ENCODE peak calls at places on chromosomes 7 and 10, in six cellular contexts. C, K, L, M, A and T are unnamed samples.

GRCh38 chr7:90933984-90934383 is 330.2 kb upstream of the FZD1 start:
- DNase-seq in C (no peak), K (peak; percentile 72), L (no peak), M (no peak), A (no peak), T (peak; percentile 91)

GRCh38 chr10:43595739-43596298 is 10.4 kb upstream of the ZNF485 start:
- DNase-seq in C (no peak), K (no peak), L (no peak), M (no peak), A (no peak), T (no peak)

GRCh38 chr10:30434273-30435067 is 486 bp downstream of the MAP3K8 start:
- DNase-seq in C (peak; percentile 42), K (peak; percentile 91), L (peak; percentile 86), M (peak; percentile 83), A (peak; percentile 36), T (peak; percentile 97)

GRCh38 chr7:111098011-111098925 is 7.3 kb downstream of the LRRN3 start:
- DNase-seq in C (peak; percentile 73), K (no peak), L (peak; percentile 63), M (peak; percentile 10), A (peak; percentile 42), T (no peak)

GRCh38 chr10:94122247-94122646 is 128.5 kb downstream of the PLCE1 start:
- DNase-seq in C (no peak), K (no peak), L (no peak), M (no peak), A (no peak), T (no peak)

GRCh38 chr7:127850195-127850594 is 181.0 kb downstream of the LRRC4 start:
- DNase-seq in C (no peak), K (no peak), L (no peak), M (no peak), A (no peak), T (no peak)

GRCh38 chr7:69630292-69630691 is 32.0 kb downstream of the AUTS2 start:
- DNase-seq in C (no peak), K (no peak), L (no peak), M (no peak), A (no peak), T (no peak)

GRCh38 chr7:138493535-138493934 is 33.5 kb downstream of the TRIM24 start:
- DNase-seq in C (no peak), K (no peak), L (no peak), M (no peak), A (no peak), T (no peak)

GRCh38 chr7:41886906-41887311 is 184.0 kb upstream of the INHBA start:
- DNase-seq in C (peak; percentile 52), K (peak; percentile 10), L (peak; percentile 73), M (no peak), A (no peak), T (peak; percentile 85)

GRCh38 chr10:115355162-115355760 is 262.1 kb downstream of the ATRNL1 start:
- DNase-seq in C (peak; percentile 62), K (no peak), L (peak; percentile 70), M (no peak), A (no peak), T (no peak)

GRCh38 chr10:24962998-24963397 is 10.6 kb upstream of the PRTFDC1 start:
- DNase-seq in C (peak; percentile 94), K (no peak), L (no peak), M (no peak), A (no peak), T (no peak)

GRCh38 chr7:88771417-88771816 is 11.9 kb downstream of the ZNF804B start:
- DNase-seq in C (no peak), K (no peak), L (no peak), M (no peak), A (no peak), T (no peak)

GRCh38 chr7:131370523-131370968 is 42.9 kb downstream of the MKLN1 start:
- DNase-seq in C (peak; percentile 62), K (no peak), L (no peak), M (no peak), A (peak; percentile 7), T (no peak)
- TF ChIP-seq CTCF in C (no peak), K (no peak), L (no peak), M (no peak), A (no peak), T (no peak)

DNA sequence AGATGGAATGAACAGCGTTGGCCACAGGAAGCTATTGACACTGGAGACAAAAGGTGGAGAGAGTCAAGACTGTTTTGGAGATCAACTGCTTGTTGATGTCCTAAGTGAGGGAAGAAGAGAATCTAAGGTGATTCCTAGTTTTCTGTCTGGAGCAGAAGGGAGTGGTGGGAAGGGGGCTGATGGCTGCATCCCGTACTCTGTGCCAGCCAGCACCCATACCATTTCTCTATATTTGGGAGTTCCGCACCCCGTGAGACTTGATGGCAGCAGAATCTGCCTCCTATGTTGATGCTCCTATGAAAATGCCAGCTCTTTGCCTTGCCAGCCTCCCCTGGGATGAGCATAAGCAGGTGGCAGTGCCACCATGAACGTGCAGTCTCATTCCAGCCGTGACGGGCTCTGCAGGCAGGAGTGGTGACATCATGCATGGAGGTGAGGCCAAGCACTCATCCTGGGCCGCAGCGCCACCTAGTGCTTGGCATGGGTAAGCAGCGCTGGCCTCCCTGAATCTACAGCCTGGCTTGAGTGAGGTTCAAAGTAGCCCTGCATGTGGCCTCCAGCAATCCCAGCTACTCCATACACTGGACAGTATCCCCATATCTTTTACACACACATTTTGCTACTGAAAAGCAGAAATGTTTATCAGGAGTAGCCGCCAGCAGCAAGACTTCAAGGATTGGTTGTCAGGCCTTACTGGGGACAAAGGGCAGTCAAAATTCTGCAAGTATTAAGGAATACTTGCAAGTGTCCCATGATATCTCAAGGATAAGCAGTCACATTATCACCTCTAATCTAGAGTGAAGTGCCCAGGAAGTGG is 43.0 kb downstream of the PODXL start:
- DNase-seq in C (peak; percentile 83), K (peak; percentile 73), L (peak; percentile 89), M (peak; percentile 86), A (peak; percentile 65), T (peak; percentile 90)
- H3K27ac ChIP-seq in C (no peak overlapping the region), K (peak overlapping the region; percentile 74), L (no peak overlapping the region), M (peak overlapping the region; percentile 69), A (no peak overlapping the region), T (no peak overlapping the region)

GRCh38 chr10:88221616-88222015 is 358.2 kb downstream of the PTEN start:
- DNase-seq in C (no peak), K (no peak), L (no peak), M (no peak), A (no peak), T (no peak)
- H3K4me1 ChIP-seq in C (no peaks in the 10 kb centered on the region), K (peaks cover 2% of the 10 kb centered on the region), L (no peaks in the 10 kb centered on the region), M (no peaks in the 10 kb centered on the region), A (no peaks in the 10 kb centered on the region), T (no peaks in the 10 kb centered on the region)

GRCh38 chr7:82247814-82248433 is 195.7 kb downstream of the CACNA2D1 start:
- DNase-seq in C (peak; percentile 35), K (no peak), L (peak; percentile 40), M (no peak), A (no peak), T (no peak)
- TF ChIP-seq CTCF in C (peak; percentile 69), K (peak; percentile 14), L (peak; percentile 80), M (peak; percentile 58), A (no peak), T (peak; percentile 35)

GRCh38 chr7:123714296-123715080 is 34.3 kb downstream of the WASL start:
- DNase-seq in C (no peak), K (no peak), L (no peak), M (no peak), A (no peak), T (no peak)
- H3K27ac ChIP-seq in C (no peak overlapping the region), K (no peak overlapping the region), L (no peak overlapping the region), M (no peak overlapping the region), A (no peak overlapping the region), T (no peak overlapping the region)

GRCh38 chr7:16758634-16759602 is 5.4 kb downstream of the TSPAN13 start:
- DNase-seq in C (no peak), K (no peak), L (no peak), M (no peak), A (no peak), T (no peak)
- H3K4me1 ChIP-seq in C (peaks cover 24% of the 10 kb centered on the region), K (no peaks in the 10 kb centered on the region), L (peaks cover 25% of the 10 kb centered on the region), M (no peaks in the 10 kb centered on the region), A (peaks cover 8% of the 10 kb centered on the region), T (peaks cover 5% of the 10 kb centered on the region)

GRCh38 chr7:72476608-72477305 is 64.6 kb upstream of the CALN1 start:
- DNase-seq in C (no peak), K (no peak), L (no peak), M (no peak), A (no peak), T (no peak)
- TF ChIP-seq CTCF in C (no peak), K (no peak), L (no peak), M (no peak), A (no peak), T (no peak)